ENCODE peak calls at places on chromosomes 4 and X, in nine cellular contexts. N is kidney tubule cell; I is T follicular helper cell; B is stimulated activated CD4-positive, alpha-beta T cell treated with anti-CD3 and anti-CD28 coated beads, Interleukin-12 subunit alpha, Interleukin-12 subunit beta, amount 100 ng/mL, for 4 hours; U is lung; P is kidney; V is T-helper 9 cell; D is GM06990; H is astrocyte of the spinal cord. C is an unnamed sample.

GRCh38 chr4:11746734-11747133 is 318.0 kb upstream of the HS3ST1 start:
- DNase-seq in B (no peak), P (no peak), N (no peak), H (no peak), D (no peak), V (no peak), I (no peak), U (no peak), C (no peak)

GRCh38 chr4:81982846-81983540 is 390.8 kb downstream of the HNRNPD start:
- DNase-seq in V (no peak), U (no peak), I (no peak), N (no peak), B (no peak), H (no peak), D (no peak), P (no peak), C (no peak)

GRCh38 chr4:8353912-8354453 is 84.4 kb downstream of the HTRA3 start:
- DNase-seq in D (no peak), U (no peak), P (no peak), V (no peak), H (peak; percentile 72), N (peak; percentile 54), B (no peak), I (no peak), C (no peak)

GRCh38 chr4:76996445-76996844 is 46.9 kb downstream of the SEPTIN11 start:
- DNase-seq in N (no peak), I (no peak), H (no peak), V (no peak), U (no peak), D (no peak), B (no peak), P (no peak), C (no peak)

GRCh38 chr4:2933566-2934076 is 29.6 kb downstream of the NOP14 start:
- DNase-seq in U (no peak), H (no peak), P (peak; percentile 75), D (peak; percentile 30), B (no peak), I (no peak), V (no peak), N (no peak), C (no peak)

GRCh38 chrX:108018659-108019381 is 26.0 kb upstream of the VSIG1 start:
- DNase-seq in U (no peak), V (peak; percentile 34), H (no peak), I (peak; percentile 39), D (no peak), B (no peak), P (no peak), N (no peak), C (no peak)

GRCh38 chr4:99628040-99628439 is 29.6 kb downstream of the C4orf54 start:
- DNase-seq in V (no peak), I (no peak), B (no peak), N (no peak), P (no peak), U (no peak), H (no peak), D (no peak), C (no peak)

GRCh38 chr4:112284662-112285411 is 867 bp downstream of the TIFA start:
- DNase-seq in N (peak; percentile 57), U (no peak), H (peak; percentile 39), B (no peak), P (peak; percentile 65), D (no peak), I (no peak), V (no peak), C (peak; percentile 49)

GRCh38 chrX:103175944-103176753 is 38.8 kb upstream of the BEX4 start:
- DNase-seq in U (peak; percentile 51), I (peak; percentile 41), B (peak; percentile 47), N (peak; percentile 62), D (no peak), V (peak; percentile 44), P (no peak), H (peak; percentile 49), C (peak; percentile 73)

GRCh38 chrX:111123125-111123524 is 27.1 kb downstream of the PAK3 start:
- DNase-seq in P (no peak), I (no peak), H (no peak), U (no peak), V (no peak), D (no peak), B (no peak), N (no peak), C (no peak)

GRCh38 chrX:9867214-9867613 is 81.0 kb downstream of the SHROOM2 start:
- DNase-seq in B (no peak), V (no peak), I (no peak), D (no peak), P (no peak), U (no peak), N (no peak), H (no peak), C (no peak)

GRCh38 chr4:26815686-26816085 is 45.0 kb upstream of the STIM2 start:
- DNase-seq in I (no peak), U (no peak), H (no peak), P (no peak), D (no peak), N (no peak), V (no peak), B (no peak), C (no peak)

GRCh38 chr4:83340692-83341343 is 6.2 kb upstream of the HPSE start:
- DNase-seq in H (no peak), I (no peak), D (no peak), N (no peak), P (no peak), V (no peak), U (no peak), B (no peak), C (no peak)

GRCh38 chrX:133698298-133698697 is 283.0 kb upstream of the GPC4 start:
- DNase-seq in I (no peak), H (peak; percentile 53), B (no peak), N (peak; percentile 41), D (no peak), V (no peak), U (no peak), P (no peak), C (no peak)

GRCh38 chrX:102659790-102660757 is 8.8 kb downstream of the GPRASP1 start:
- DNase-seq in I (peak; percentile 77), D (peak; percentile 53), P (peak; percentile 95), H (peak; percentile 71), U (peak; percentile 88), B (peak; percentile 77), V (peak; percentile 74), N (peak; percentile 59), C (peak; percentile 79)

GRCh38 chr4:2596153-2596552 is 59.7 kb downstream of the FAM193A start:
- DNase-seq in I (no peak), N (no peak), B (no peak), D (no peak), P (no peak), H (no peak), V (no peak), U (no peak), C (no peak)

GRCh38 chr4:112448211-112448745 is 67.7 kb downstream of the NEUROG2 start:
- DNase-seq in N (no peak), U (no peak), D (no peak), H (no peak), I (no peak), B (no peak), P (no peak), V (no peak), C (no peak)

GRCh38 chr4:184705692-184706091 is 28.2 kb downstream of the CENPU start:
- DNase-seq in I (no peak), D (no peak), P (no peak), N (no peak), H (no peak), B (no peak), V (no peak), U (no peak), C (no peak)

GRCh38 chr4:73409978-73410588 is 6.0 kb downstream of the ALB start:
- DNase-seq in N (no peak), U (no peak), B (no peak), D (no peak), H (no peak), P (no peak), V (no peak), I (no peak), C (no peak)

GRCh38 chr4:128428397-128428796 is 140.8 kb upstream of the PGRMC2 start:
- DNase-seq in N (no peak), H (no peak), I (no peak), U (no peak), P (no peak), D (no peak), V (no peak), B (no peak), C (no peak)

GRCh38 chrX:51614353-51614752 is 4.4 kb downstream of the CENPVL3 start:
- DNase-seq in D (no peak), U (no peak), B (no peak), N (peak; percentile 46), P (no peak), H (peak; percentile 16), I (no peak), V (no peak), C (no peak)

GRCh38 chrX:110268875-110269274 is 49.0 kb downstream of the AMMECR1 start:
- DNase-seq in I (no peak), B (no peak), N (no peak), V (no peak), U (no peak), P (no peak), D (no peak), H (no peak), C (no peak)

GRCh38 chrX:152876931-152877840 is 20.7 kb upstream of the ZNF185 start:
- DNase-seq in V (no peak), H (no peak), N (no peak), D (no peak), B (no peak), P (no peak), U (no peak), I (no peak), C (no peak)

GRCh38 chrX:73262991-73263390 is 48.3 kb upstream of the NAP1L2 start:
- DNase-seq in P (no peak), U (no peak), N (peak; percentile 20), V (no peak), D (no peak), B (no peak), H (no peak), I (no peak), C (no peak)

GRCh38 chr4:141643557-141643956 is 7.2 kb downstream of the IL15 start:
- DNase-seq in P (no peak), N (peak; percentile 95), V (no peak), B (no peak), D (no peak), U (no peak), H (peak; percentile 70), I (no peak), C (no peak)

GRCh38 chrX:101958139-101958538 is 26.3 kb upstream of the ZMAT1 start:
- DNase-seq in H (peak; percentile 19), P (no peak), D (no peak), B (no peak), U (no peak), V (no peak), I (no peak), N (no peak), C (no peak)

GRCh38 chrX:21490341-21490740 is 116.1 kb downstream of the CNKSR2 start:
- DNase-seq in V (no peak), B (no peak), P (no peak), U (no peak), I (no peak), H (peak; percentile 1), N (peak; percentile 42), D (no peak), C (no peak)

GRCh38 chr4:9841072-9841471 is 59.6 kb downstream of the DRD5 start:
- DNase-seq in H (no peak), N (no peak), B (no peak), D (no peak), P (no peak), U (no peak), V (no peak), I (no peak), C (no peak)

GRCh38 chrX:152138388-152138784 is at the start of gene MAGEA10:
- DNase-seq in B (no peak), H (no peak), I (no peak), U (no peak), N (no peak), P (peak; percentile 59), V (no peak), D (no peak), C (no peak)

GRCh38 chrX:131944936-131945902 is 77.9 kb upstream of the STK26 start:
- DNase-seq in H (no peak), V (no peak), B (no peak), I (no peak), N (no peak), D (no peak), P (no peak), U (no peak), C (no peak)

C was measured in nephron progenitor cell.